ENCODE peak calls at places on chromosomes 7 and 10, in five cellular contexts. L is psoas muscle, J is cardiac fibroblast, D is AG04450, N is Panc1. U is an unnamed sample.

GRCh38 chr7:141704112-141704511 is 2.1 kb upstream of the DENND11 start:
- DNase-seq in N (no peak), D (no peak), L (no peak), J (no peak), U (no peak)

GRCh38 chr7:17524746-17525145 is 226.3 kb downstream of the AHR start:
- DNase-seq in J (peak), L (no peak), N (no peak), D (no peak), U (peak)

GRCh38 chr7:3300221-3300650 is 816 bp upstream of the SDK1 start:
- DNase-seq in D (no peak), J (no peak), N (no peak), L (no peak), U (no peak)

GRCh38 chr10:126663880-126664279 is 6.6 kb downstream of the C10orf90 start:
- DNase-seq in J (peak), N (no peak), D (no peak), L (no peak), U (peak)

GRCh38 chr7:55474944-55475911 is 97.1 kb downstream of the VOPP1 start:
- DNase-seq in D (no peak), N (no peak), L (no peak), J (no peak), U (no peak)

GRCh38 chr7:76396039-76396732 is 13.3 kb downstream of the SSC4D start:
- DNase-seq in D (no peak), L (no peak), N (no peak), J (no peak), U (no peak)

GRCh38 chr10:110215751-110216150 is 8.3 kb downstream of the MXI1 start:
- DNase-seq in N (no peak), D (no peak), J (no peak), L (no peak), U (no peak)

GRCh38 chr10:5942471-5942870 is 34.9 kb downstream of the IL15RA start:
- DNase-seq in N (no peak), D (no peak), L (peak), J (peak), U (no peak)

GRCh38 chr10:7523656-7524055 is 112.8 kb upstream of the SFMBT2 start:
- DNase-seq in J (no peak), L (no peak), N (no peak), D (no peak), U (no peak)

GRCh38 chr10:101588879-101589278 is 758 bp downstream of the DPCD start:
- DNase-seq in L (no peak), N (no peak), D (no peak), J (peak), U (peak)

GRCh38 chr10:21368728-21369425 is 156.6 kb downstream of the SKIDA1 start:
- DNase-seq in L (peak), J (peak), N (no peak), D (no peak), U (no peak)

GRCh38 chr7:42065942-42066341 is 171.1 kb downstream of the GLI3 start:
- DNase-seq in L (no peak), D (no peak), J (no peak), N (no peak), U (no peak)

GRCh38 chr10:68348265-68348741 is 15.6 kb upstream of the PBLD start:
- DNase-seq in L (no peak), N (peak), J (peak), D (no peak), U (peak)

GRCh38 chr7:141221007-141221612 is 147.2 kb downstream of the TMEM178B start:
- DNase-seq in L (no peak), J (no peak), N (no peak), D (no peak), U (no peak)

GRCh38 chr10:28677889-28678686 is 767 bp downstream of the BAMBI start:
- DNase-seq in N (no peak), J (no peak), L (peak), D (no peak), U (peak)

GRCh38 chr7:90961037-90961725 is 303.1 kb upstream of the FZD1 start:
- DNase-seq in J (no peak), N (no peak), D (no peak), L (no peak), U (no peak)

GRCh38 chr10:37067576-37067975 is 57.8 kb upstream of the ANKRD30A start:
- DNase-seq in L (no peak), D (no peak), J (no peak), N (no peak), U (no peak)

GRCh38 chr10:62818426-62819011 is 2.4 kb upstream of the EGR2 start:
- DNase-seq in L (peak), N (no peak), J (peak), D (no peak), U (no peak)
- H3K4me3 ChIP-seq in L (peak), N (peak), J (peak), D (peak), U (peak)

DNA sequence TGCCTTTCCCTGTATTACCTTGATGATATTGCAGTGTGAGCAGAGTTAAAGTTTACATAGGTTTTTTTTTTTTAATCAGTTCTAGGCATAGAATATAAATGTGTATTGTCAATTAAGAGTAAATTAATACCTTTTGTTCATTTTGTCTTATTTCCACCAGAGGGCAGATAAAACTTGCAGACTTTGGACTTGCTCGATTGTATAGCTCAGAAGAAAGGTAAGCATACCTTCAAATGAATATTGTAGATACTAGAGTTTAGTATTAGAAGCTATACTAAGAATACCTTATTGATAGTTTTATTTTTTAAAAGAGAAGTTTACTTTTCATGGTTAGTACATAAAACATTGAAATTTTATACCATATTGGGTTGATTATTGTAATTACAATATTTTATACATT is 86.8 kb downstream of the MPLKIP start:
- DNase-seq in L (no peak), D (no peak), N (no peak), J (no peak), U (no peak)
- TF ChIP-seq CTCF in L (no peak), D (peak), N (no peak), J (peak), U (peak)

GRCh38 chr10:31134303-31134928 is 102.8 kb upstream of the ZNF438 start:
- DNase-seq in D (no peak), L (no peak), N (no peak), J (peak), U (peak)
- H3K4me3 ChIP-seq in D (peak), L (peak), N (peak), J (peak), U (no peak)

GRCh38 chr7:156503195-156503594 is 137.4 kb upstream of the RNF32 start:
- DNase-seq in D (no peak), L (no peak), N (no peak), J (no peak), U (no peak)
- TF ChIP-seq CTCF in D (peak), L (no peak), N (peak), J (no peak), U (no peak)

U was measured in fibroblast of the aortic adventitia.